ENCODE peak calls at places on chromosomes 5 and 9, in six cellular contexts. One of them, this sample, is unnamed.

GRCh38 chr5:24365406-24365805 is 279.4 kb downstream of the CDH10 start:
- DNase-seq in HCT116: no peak
- DNase-seq in upper lobe of left lung: no peak
- DNase-seq in transverse colon: no peak
- DNase-seq in sigmoid colon: no peak
- DNase-seq in K562: no peak
- DNase-seq in this sample: no peak

GRCh38 chr9:137255448-137256114 is 454 bp downstream of the NELFB start:
- DNase-seq in upper lobe of left lung: peak
- DNase-seq in HCT116: no peak
- DNase-seq in transverse colon: peak
- DNase-seq in K562: no peak
- DNase-seq in sigmoid colon: no peak
- DNase-seq in this sample: no peak

GRCh38 chr5:61087921-61088320 is 74.3 kb downstream of the SMIM15 start:
- DNase-seq in HCT116: no peak
- DNase-seq in sigmoid colon: no peak
- DNase-seq in upper lobe of left lung: no peak
- DNase-seq in transverse colon: no peak
- DNase-seq in K562: no peak
- DNase-seq in this sample: no peak

GRCh38 chr9:76027426-76027825 is 137.0 kb downstream of the PCSK5 start:
- DNase-seq in K562: no peak
- DNase-seq in sigmoid colon: no peak
- DNase-seq in HCT116: no peak
- DNase-seq in upper lobe of left lung: no peak
- DNase-seq in transverse colon: no peak
- DNase-seq in this sample: peak

GRCh38 chr5:1187234-1187949 is 14.0 kb upstream of the SLC6A19 start:
- DNase-seq in transverse colon: no peak
- DNase-seq in HCT116: no peak
- DNase-seq in upper lobe of left lung: no peak
- DNase-seq in sigmoid colon: no peak
- DNase-seq in K562: no peak
- DNase-seq in this sample: no peak

GRCh38 chr5:143674469-143674786 is 137.5 kb upstream of the HMHB1 start:
- DNase-seq in transverse colon: no peak
- DNase-seq in HCT116: no peak
- DNase-seq in sigmoid colon: no peak
- DNase-seq in K562: no peak
- DNase-seq in upper lobe of left lung: no peak
- DNase-seq in this sample: no peak

GRCh38 chr9:13013976-13014375 is 239.2 kb downstream of the LURAP1L start:
- DNase-seq in K562: no peak
- DNase-seq in sigmoid colon: no peak
- DNase-seq in HCT116: no peak
- DNase-seq in upper lobe of left lung: no peak
- DNase-seq in transverse colon: no peak
- DNase-seq in this sample: no peak

GRCh38 chr9:126150411-126151030 is 176.1 kb upstream of the MVB12B start:
- DNase-seq in sigmoid colon: no peak
- DNase-seq in HCT116: no peak
- DNase-seq in upper lobe of left lung: no peak
- DNase-seq in transverse colon: no peak
- DNase-seq in K562: no peak
- DNase-seq in this sample: no peak

GRCh38 chr5:45399041-45399440 is 297.1 kb downstream of the HCN1 start:
- DNase-seq in transverse colon: no peak
- DNase-seq in K562: no peak
- DNase-seq in HCT116: no peak
- DNase-seq in upper lobe of left lung: no peak
- DNase-seq in sigmoid colon: no peak
- DNase-seq in this sample: no peak

GRCh38 chr5:57346336-57346735 is 136.3 kb downstream of the ACTBL2 start:
- DNase-seq in K562: no peak
- DNase-seq in upper lobe of left lung: no peak
- DNase-seq in transverse colon: no peak
- DNase-seq in sigmoid colon: no peak
- DNase-seq in HCT116: no peak
- DNase-seq in this sample: no peak

GRCh38 chr5:132688536-132689409 is 15.0 kb downstream of the IL4 start:
- DNase-seq in upper lobe of left lung: no peak
- DNase-seq in transverse colon: no peak
- DNase-seq in HCT116: no peak
- DNase-seq in K562: no peak
- DNase-seq in sigmoid colon: no peak
- DNase-seq in this sample: no peak

GRCh38 chr9:15982182-15982581 is 429.3 kb downstream of the CCDC171 start:
- DNase-seq in upper lobe of left lung: no peak
- DNase-seq in K562: no peak
- DNase-seq in HCT116: no peak
- DNase-seq in transverse colon: no peak
- DNase-seq in sigmoid colon: no peak
- DNase-seq in this sample: no peak

GRCh38 chr9:76390656-76391055 is 3.6 kb downstream of the RFK start:
- DNase-seq in upper lobe of left lung: no peak
- DNase-seq in sigmoid colon: no peak
- DNase-seq in K562: no peak
- DNase-seq in HCT116: no peak
- DNase-seq in transverse colon: no peak
- DNase-seq in this sample: no peak

GRCh38 chr5:57784106-57784505 is 301.5 kb upstream of the ACTBL2 start:
- DNase-seq in sigmoid colon: no peak
- DNase-seq in upper lobe of left lung: no peak
- DNase-seq in transverse colon: no peak
- DNase-seq in HCT116: no peak
- DNase-seq in K562: no peak
- DNase-seq in this sample: no peak

GRCh38 chr9:706606-707451 is 134.7 kb upstream of the DMRT1 start:
- DNase-seq in transverse colon: peak
- DNase-seq in sigmoid colon: peak
- DNase-seq in HCT116: no peak
- DNase-seq in upper lobe of left lung: peak
- DNase-seq in K562: peak
- DNase-seq in this sample: no peak

GRCh38 chr5:126640867-126641266 is 40.1 kb downstream of the PHAX start:
- DNase-seq in sigmoid colon: no peak
- DNase-seq in upper lobe of left lung: no peak
- DNase-seq in K562: no peak
- DNase-seq in HCT116: no peak
- DNase-seq in transverse colon: no peak
- DNase-seq in this sample: no peak

GRCh38 chr9:91720313-91720712 is 229.7 kb downstream of the ROR2 start:
- DNase-seq in upper lobe of left lung: no peak
- DNase-seq in sigmoid colon: no peak
- DNase-seq in HCT116: no peak
- DNase-seq in K562: no peak
- DNase-seq in transverse colon: no peak
- DNase-seq in this sample: no peak

GRCh38 chr5:370959-371810 is 49.7 kb downstream of the AHRR start:
- DNase-seq in transverse colon: peak
- DNase-seq in sigmoid colon: no peak
- DNase-seq in K562: no peak
- DNase-seq in HCT116: no peak
- DNase-seq in upper lobe of left lung: peak
- DNase-seq in this sample: no peak

GRCh38 chr9:37486616-37487544 is 1.1 kb downstream of the POLR1E start:
- DNase-seq in sigmoid colon: peak
- DNase-seq in HCT116: no peak
- DNase-seq in upper lobe of left lung: no peak
- DNase-seq in transverse colon: peak
- DNase-seq in K562: peak
- DNase-seq in this sample: no peak

GRCh38 chr5:147098233-147098790 is 136.5 kb upstream of the STK32A start:
- DNase-seq in K562: no peak
- DNase-seq in HCT116: peak
- DNase-seq in upper lobe of left lung: no peak
- DNase-seq in transverse colon: peak
- DNase-seq in sigmoid colon: no peak
- DNase-seq in this sample: peak

GRCh38 chr5:90555666-90556065 is 2.9 kb upstream of the ADGRV1 start:
- DNase-seq in transverse colon: no peak
- DNase-seq in HCT116: no peak
- DNase-seq in K562: no peak
- DNase-seq in upper lobe of left lung: no peak
- DNase-seq in sigmoid colon: no peak
- DNase-seq in this sample: no peak

GRCh38 chr5:6603643-6604042 is 29.2 kb downstream of the NSUN2 start:
- DNase-seq in transverse colon: no peak
- DNase-seq in upper lobe of left lung: no peak
- DNase-seq in sigmoid colon: no peak
- DNase-seq in HCT116: no peak
- DNase-seq in K562: no peak
- DNase-seq in this sample: no peak

GRCh38 chr5:6604946-6605345 is 27.9 kb downstream of the NSUN2 start:
- DNase-seq in sigmoid colon: no peak
- DNase-seq in K562: no peak
- DNase-seq in upper lobe of left lung: no peak
- DNase-seq in HCT116: no peak
- DNase-seq in transverse colon: no peak
- DNase-seq in this sample: no peak

GRCh38 chr5:6604341-6604740 is 28.5 kb downstream of the NSUN2 start:
- DNase-seq in upper lobe of left lung: no peak
- DNase-seq in sigmoid colon: no peak
- DNase-seq in HCT116: no peak
- DNase-seq in K562: no peak
- DNase-seq in transverse colon: no peak
- DNase-seq in this sample: no peak

GRCh38 chr5:6607559-6607936 is 25.3 kb downstream of the NSUN2 start:
- DNase-seq in upper lobe of left lung: no peak
- DNase-seq in transverse colon: no peak
- DNase-seq in HCT116: no peak
- DNase-seq in K562: no peak
- DNase-seq in sigmoid colon: no peak
- DNase-seq in this sample: no peak

DNA sequence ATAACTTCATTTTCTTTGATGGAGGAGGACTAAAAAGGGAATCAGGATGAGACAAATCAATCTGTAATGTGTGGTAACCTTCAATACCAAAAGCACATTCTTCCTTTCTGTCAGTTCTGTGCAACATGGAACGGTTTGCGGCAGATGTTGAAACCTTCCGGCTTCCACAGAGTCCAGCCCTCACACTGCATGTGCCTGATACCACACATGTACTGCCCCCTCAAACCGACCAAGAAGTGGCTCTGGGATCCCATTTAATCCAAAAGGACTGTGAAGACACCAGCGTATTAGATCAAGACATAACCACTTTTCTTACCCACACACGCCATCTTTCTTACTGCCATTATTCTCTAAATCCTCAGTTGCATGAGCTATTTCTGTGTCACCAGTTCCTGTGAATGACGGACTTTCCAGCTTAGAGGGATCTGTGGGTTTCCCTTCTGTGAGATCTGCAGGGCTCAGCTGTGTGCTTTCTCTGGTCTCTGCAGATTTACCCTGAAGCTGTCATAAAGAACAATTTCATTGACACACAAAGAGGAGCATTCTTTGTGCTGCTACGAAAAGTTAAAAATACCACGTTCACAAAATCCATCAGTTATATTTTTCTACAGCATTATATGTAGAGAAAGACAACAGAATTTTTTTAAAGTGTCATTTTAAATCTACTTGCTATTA is 25.8 kb downstream of the NSUN2 start:
- DNase-seq in transverse colon: no peak
- DNase-seq in HCT116: no peak
- DNase-seq in K562: no peak
- DNase-seq in upper lobe of left lung: no peak
- DNase-seq in sigmoid colon: no peak
- DNase-seq in this sample: no peak
- TF ChIP-seq POLR2AphosphoS5 in transverse colon: no peak
- TF ChIP-seq POLR2AphosphoS5 in HCT116: no peak
- TF ChIP-seq POLR2AphosphoS5 in K562: no peak
- TF ChIP-seq POLR2AphosphoS5 in upper lobe of left lung: no peak
- TF ChIP-seq POLR2AphosphoS5 in sigmoid colon: no peak
- TF ChIP-seq POLR2AphosphoS5 in this sample: no peak

DNA sequence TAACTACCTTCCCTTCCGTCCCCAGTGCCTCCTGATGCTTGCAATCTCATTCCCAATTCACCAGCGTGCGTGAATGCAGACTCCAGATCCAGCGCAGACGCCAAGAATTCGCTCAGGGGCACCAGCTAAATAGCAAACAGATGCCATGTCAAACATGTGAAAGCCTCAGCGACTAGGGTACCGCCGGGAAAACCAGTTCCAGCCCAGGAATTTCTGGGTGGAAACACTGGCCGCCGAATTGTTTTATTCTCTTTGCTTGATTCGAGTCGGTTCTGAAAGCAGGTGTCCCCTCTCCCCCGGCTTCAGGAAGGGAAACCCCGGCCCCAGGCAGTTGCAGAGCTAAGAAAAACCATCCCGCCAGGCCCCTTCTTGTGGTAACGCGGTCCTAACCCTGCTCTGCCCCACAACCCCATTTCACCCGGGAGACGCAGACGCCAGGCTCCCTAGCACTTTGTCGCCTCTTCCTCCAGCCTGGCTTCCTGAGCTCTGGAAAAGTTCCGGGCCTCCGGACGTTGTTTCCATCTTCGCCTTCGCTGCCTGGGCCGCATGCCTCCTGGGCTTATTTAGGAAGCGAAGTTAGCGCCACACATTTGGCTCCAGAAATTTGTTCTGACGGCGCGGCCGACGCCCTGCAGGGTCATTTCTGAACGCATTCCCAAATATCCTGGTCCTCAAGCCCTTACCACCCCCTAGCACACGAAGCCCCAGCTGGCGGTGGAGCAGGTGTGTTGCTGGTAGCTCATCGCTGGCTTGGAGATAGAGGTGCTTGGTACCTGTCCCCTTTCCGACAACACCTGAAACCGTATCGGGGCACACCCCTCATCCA is 649 bp upstream of the LVRN start:
- DNase-seq in HCT116: no peak
- DNase-seq in upper lobe of left lung: no peak
- DNase-seq in K562: no peak
- DNase-seq in transverse colon: no peak
- DNase-seq in sigmoid colon: no peak
- DNase-seq in this sample: peak
- H3K4me3 ChIP-seq in HCT116: no peak
- H3K4me3 ChIP-seq in upper lobe of left lung: no peak
- H3K4me3 ChIP-seq in K562: no peak
- H3K4me3 ChIP-seq in transverse colon: no peak
- H3K4me3 ChIP-seq in sigmoid colon: peak
- H3K4me3 ChIP-seq in this sample: peak

GRCh38 chr9:134735441-134736175 is 94.0 kb downstream of the COL5A1 start:
- DNase-seq in transverse colon: peak
- DNase-seq in upper lobe of left lung: peak
- DNase-seq in K562: no peak
- DNase-seq in sigmoid colon: peak
- DNase-seq in HCT116: no peak
- DNase-seq in this sample: no peak
- H3K27ac ChIP-seq in transverse colon: peak
- H3K27ac ChIP-seq in upper lobe of left lung: peak
- H3K27ac ChIP-seq in K562: no peak
- H3K27ac ChIP-seq in sigmoid colon: peak
- H3K27ac ChIP-seq in HCT116: no peak
- H3K27ac ChIP-seq in this sample: no peak

DNA sequence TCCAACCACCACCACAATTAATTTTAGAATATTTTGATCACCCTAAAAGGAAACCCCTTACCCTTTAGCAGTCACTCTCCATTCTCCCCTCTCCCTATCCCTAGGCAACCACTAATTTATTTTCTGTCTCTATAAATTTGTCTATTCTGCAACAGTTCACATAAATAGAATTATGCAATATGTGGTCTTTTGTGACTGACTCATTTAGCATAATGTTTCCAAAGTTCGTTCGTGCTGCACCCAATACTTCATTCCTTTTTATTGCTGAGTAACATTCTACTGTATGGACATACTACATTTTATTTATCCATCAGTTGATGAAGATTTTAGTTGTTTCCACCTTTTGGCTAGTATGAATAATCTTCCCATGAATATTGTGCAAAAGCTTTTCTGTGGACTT is 18.2 kb upstream of the CDC20B start:
- DNase-seq in HCT116: no peak
- DNase-seq in sigmoid colon: no peak
- DNase-seq in upper lobe of left lung: no peak
- DNase-seq in K562: no peak
- DNase-seq in transverse colon: no peak
- DNase-seq in this sample: no peak
- TF ChIP-seq POLR2AphosphoS5 in HCT116: no peak
- TF ChIP-seq POLR2AphosphoS5 in sigmoid colon: no peak
- TF ChIP-seq POLR2AphosphoS5 in upper lobe of left lung: no peak
- TF ChIP-seq POLR2AphosphoS5 in K562: no peak
- TF ChIP-seq POLR2AphosphoS5 in transverse colon: no peak
- TF ChIP-seq POLR2AphosphoS5 in this sample: no peak